ENCODE peak calls at places on chromosomes 11 and 22, in four cellular contexts. W is SK-N-SH, R is right atrium auricular region, E is AG04450. G is an unnamed sample.

GRCh38 chr11:128521697-128522062 is 65.7 kb downstream of the ETS1 start:
- DNase-seq in E (no peak), W (peak), R (no peak), G (peak)

GRCh38 chr11:63961608-63962412 is 12.6 kb upstream of the COX8A start:
- DNase-seq in R (no peak), E (no peak), W (peak), G (no peak)

GRCh38 chr22:37566329-37566837 is 6.1 kb downstream of the CDC42EP1 start:
- DNase-seq in R (no peak), E (no peak), W (no peak), G (no peak)

GRCh38 chr11:67352546-67353316 is 615 bp downstream of the POLD4 start:
- DNase-seq in W (no peak), R (no peak), E (no peak), G (no peak)

GRCh38 chr11:10197091-10197490 is 96.9 kb downstream of the SBF2 start:
- DNase-seq in E (no peak), R (no peak), W (no peak), G (no peak)

GRCh38 chr11:69192282-69192681 is 36.5 kb downstream of the SMIM38 start:
- DNase-seq in R (no peak), W (peak), E (no peak), G (peak)

GRCh38 chr11:11969380-11970215 is 38.8 kb downstream of the DKK3 start:
- DNase-seq in W (no peak), E (no peak), R (no peak), G (no peak)

GRCh38 chr22:41481131-41481830 is 12.4 kb downstream of the ACO2 start:
- DNase-seq in E (no peak), R (peak), W (no peak), G (no peak)

GRCh38 chr11:20112291-20113146 is 47.8 kb downstream of the DBX1 start:
- DNase-seq in E (peak), W (peak), R (peak), G (peak)

DNA sequence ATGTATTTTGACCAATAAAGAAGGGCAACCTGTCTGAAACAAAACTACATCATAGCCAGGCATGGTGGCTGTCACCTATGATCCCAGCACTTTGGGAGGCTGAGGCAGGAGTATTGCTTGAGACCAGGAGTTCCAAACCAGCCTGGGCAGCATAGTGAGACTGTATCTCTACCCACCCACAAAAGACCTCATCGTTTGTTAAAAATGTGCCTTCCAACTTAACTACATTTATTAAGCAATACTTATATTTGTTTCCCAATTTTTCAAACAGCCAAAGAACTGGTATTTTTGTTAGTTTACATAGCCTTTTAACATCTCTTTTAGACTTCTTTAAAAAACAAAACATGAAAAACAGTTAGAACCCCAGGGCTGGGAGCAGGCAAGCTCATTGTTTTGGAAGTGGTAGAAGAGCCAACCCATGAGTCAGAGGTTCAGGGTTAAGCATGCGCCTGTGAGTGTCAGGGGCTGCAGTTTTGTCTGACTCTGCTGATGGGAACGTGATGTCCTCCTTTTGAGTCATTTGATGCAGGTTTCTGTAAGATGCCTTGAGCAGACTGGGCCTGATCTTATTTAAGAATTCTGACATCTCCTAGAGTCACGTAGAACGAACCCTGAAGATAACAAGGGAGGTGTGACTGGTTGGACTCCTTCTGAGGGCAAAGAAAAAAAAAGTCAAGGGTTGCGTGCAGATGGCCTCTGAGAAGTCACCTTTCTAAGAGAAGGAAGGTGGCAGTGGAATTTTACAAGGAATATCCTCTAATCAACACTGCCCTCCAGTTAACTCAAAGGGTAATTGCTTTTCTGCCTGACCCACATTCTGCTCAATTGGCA is 53.8 kb upstream of the CRTAM start:
- DNase-seq in E (peak), R (peak), W (no peak), G (no peak)
- H3K27ac ChIP-seq in E (peak), R (no peak), W (peak), G (no peak)

DNA sequence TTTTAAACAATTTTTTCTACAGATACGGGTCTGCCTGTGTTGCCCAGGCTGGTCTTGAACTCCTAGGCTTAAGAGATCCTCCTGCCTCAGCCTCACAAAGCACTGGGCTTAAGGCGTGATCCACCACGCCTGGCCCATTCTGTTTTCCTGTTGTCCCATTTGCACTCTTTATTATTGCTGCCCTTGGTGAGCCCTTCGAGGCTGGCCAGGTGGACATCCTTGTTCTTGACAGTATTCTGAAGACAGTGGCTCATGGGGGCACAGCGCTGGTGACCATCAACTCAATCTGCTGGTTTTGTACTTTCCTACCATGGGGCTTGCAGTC is 35.6 kb downstream of the TBC1D22A start:
- DNase-seq in R (peak), E (no peak), W (no peak), G (no peak)
- H3K27ac ChIP-seq in R (no peak), E (no peak), W (no peak), G (no peak)

DNA sequence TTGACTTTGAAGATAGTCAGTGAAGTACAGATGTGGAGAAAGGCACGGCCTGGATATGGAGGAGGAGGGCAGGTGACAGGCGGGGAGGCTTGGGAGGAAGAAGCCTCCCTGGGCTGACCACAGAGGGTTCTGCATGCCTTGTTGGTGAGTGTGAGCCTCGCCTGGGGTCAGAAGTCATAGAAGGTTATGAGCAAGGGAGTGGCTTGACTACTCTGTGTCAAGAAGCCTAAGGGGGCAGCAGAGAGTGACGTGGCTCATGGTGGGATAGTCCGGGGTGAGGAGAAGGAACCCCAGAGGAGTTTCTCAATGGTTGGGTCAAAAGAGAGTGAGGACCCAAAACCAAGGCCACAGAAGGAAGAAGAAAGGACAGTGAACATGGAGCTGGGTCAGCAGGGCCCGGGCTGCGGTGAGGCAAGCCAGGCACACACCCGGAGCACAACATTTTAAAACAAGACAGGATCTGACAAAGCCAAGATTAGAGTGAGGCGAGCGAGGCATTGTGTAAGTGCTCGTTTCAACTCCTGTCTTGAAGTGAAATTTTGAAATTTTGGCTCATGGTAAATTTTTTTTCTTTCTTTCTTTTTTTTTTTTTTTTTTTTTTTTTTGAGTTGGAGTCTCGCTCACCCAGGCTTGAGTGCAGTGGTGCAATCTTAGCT is 31.9 kb downstream of the PDGFB start:
- DNase-seq in E (no peak), W (no peak), R (no peak), G (peak)
- H3K27ac ChIP-seq in E (no peak), W (no peak), R (no peak), G (no peak)

DNA sequence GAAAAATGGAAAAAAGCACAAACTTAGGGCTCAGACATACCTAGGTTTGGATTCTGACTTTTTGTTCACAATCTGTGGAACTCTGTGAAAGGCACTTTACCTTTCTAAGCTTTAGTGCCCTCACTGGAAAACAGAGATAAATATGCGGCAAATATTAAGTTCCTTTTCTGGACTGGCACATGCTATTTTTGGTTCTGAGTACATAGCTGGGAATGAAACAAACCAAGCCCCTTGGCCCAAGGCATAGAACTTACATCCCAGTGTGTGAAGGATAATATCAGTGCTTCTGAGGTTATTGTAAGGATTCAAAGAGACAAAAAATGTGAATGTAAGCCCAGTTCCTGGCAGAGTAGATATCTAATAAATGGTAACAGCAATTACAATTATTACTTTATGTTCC is 227.5 kb downstream of the ADAMTS15 start:
- DNase-seq in W (no peak), R (no peak), E (no peak), G (no peak)
- H3K27ac ChIP-seq in W (peak), R (peak), E (no peak), G (no peak)

GRCh38 chr22:44530569-44530968 is 32.5 kb upstream of the RTL6 start:
- DNase-seq in E (no peak), R (no peak), W (no peak), G (no peak)
- H3K27ac ChIP-seq in E (no peak), R (no peak), W (no peak), G (no peak)

GRCh38 chr11:39678996-39679395 is 1780.5 kb downstream of the LRRC4C start:
- DNase-seq in E (no peak), W (no peak), R (no peak), G (no peak)
- H3K27ac ChIP-seq in E (no peak), W (no peak), R (no peak), G (no peak)

GRCh38 chr11:30503156-30503555 is 83.0 kb downstream of the MPPED2 start:
- DNase-seq in R (no peak), E (no peak), W (no peak), G (no peak)
- H3K27ac ChIP-seq in R (no peak), E (no peak), W (no peak), G (no peak)

G was measured in pancreas.